ENCODE peak calls at places on chromosomes 1 and 21, in four cellular contexts. V is tibial nerve, N is heart left ventricle, G is A549. B is an unnamed sample. For H3K9me3, the result is how much of the 10 kb centered on the place peaks cover.

GRCh38 chr1:112954059-112954458 is 1.9 kb downstream of the SLC16A1 start:
- DNase-seq in N (no peak), V (no peak), G (no peak), B (no peak)

GRCh38 chr1:174775621-174776020 is 224.1 kb upstream of the CACYBP start:
- DNase-seq in G (no peak), N (no peak), V (no peak), B (no peak)

GRCh38 chr1:172451002-172451443 is 7.2 kb upstream of the PIGC start:
- DNase-seq in G (peak), V (no peak), N (no peak), B (no peak)

GRCh38 chr1:10474613-10475507 is at the start of gene PEX14:
- DNase-seq in N (peak), V (peak), G (peak), B (peak)

GRCh38 chr1:117696567-117696966 is 90.7 kb downstream of the TENT5C start:
- DNase-seq in N (no peak), V (no peak), G (no peak), B (no peak)

GRCh38 chr1:235995511-235995910 is 69.4 kb downstream of the NID1 start:
- DNase-seq in V (no peak), N (no peak), G (no peak), B (no peak)

GRCh38 chr1:204777591-204777990 is 92.1 kb upstream of the LRRN2 start:
- DNase-seq in V (no peak), N (no peak), G (no peak), B (no peak)

GRCh38 chr1:89907669-89908293 is 86.9 kb downstream of the LRRC8D start:
- DNase-seq in N (no peak), G (peak), V (no peak), B (no peak)

GRCh38 chr21:33039542-33039941 is 13.8 kb downstream of the OLIG2 start:
- DNase-seq in N (no peak), G (no peak), V (peak), B (no peak)

GRCh38 chr1:244074559-244075171 is 23.6 kb downstream of the ZBTB18 start:
- DNase-seq in G (no peak), V (no peak), N (no peak), B (no peak)

GRCh38 chr1:116986531-116987255 is 14.9 kb upstream of the CD101 start:
- DNase-seq in N (no peak), V (no peak), G (no peak), B (no peak)

GRCh38 chr1:230268371-230269170 is 157.6 kb downstream of the PGBD5 start:
- DNase-seq in G (peak), V (no peak), N (no peak), B (no peak)

GRCh38 chr1:34176830-34177613 is at the start of gene C1orf94:
- DNase-seq in N (no peak), V (no peak), G (no peak), B (no peak)

GRCh38 chr1:162823231-162823630 is 32.7 kb downstream of the HSD17B7 start:
- DNase-seq in G (no peak), N (no peak), V (no peak), B (no peak)

GRCh38 chr1:168521391-168522000 is 22.3 kb downstream of the XCL2 start:
- DNase-seq in N (no peak), G (no peak), V (no peak), B (no peak)
- H3K4me3 ChIP-seq in N (no peak), G (no peak), V (no peak), B (no peak)

GRCh38 chr1:154404511-154404931 is 622 bp upstream of the IL6R start:
- DNase-seq in N (no peak), G (no peak), V (no peak), B (no peak)
- H3K27ac ChIP-seq in N (peak), G (peak), V (peak), B (no peak)

DNA sequence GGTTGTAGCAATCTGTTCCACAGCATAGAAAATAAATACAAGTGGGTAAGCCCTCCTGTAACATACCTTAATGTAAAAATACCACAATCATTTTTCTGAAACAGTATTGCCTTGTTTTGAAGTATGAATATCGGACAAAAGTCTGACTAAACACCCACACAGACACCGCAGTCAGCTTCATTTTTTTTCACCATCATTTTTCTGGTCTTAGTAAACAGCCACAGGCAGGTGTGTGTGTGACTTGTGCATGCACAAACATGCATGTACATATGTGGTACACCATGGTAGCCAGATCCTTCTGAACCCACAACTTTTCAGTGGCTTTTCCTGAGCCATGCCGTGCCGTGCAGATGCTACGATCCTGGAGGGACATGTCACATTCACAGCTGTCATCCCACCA is 261.7 kb downstream of the PCP4 start:
- DNase-seq in G (no peak), N (no peak), V (no peak), B (no peak)
- H3K9me3 ChIP-seq in G (under half), N (under half), V (under half), B (under half)

GRCh38 chr1:39269349-39269748 is 64.9 kb downstream of the MACF1 start:
- DNase-seq in N (no peak), V (no peak), G (no peak), B (no peak)
- H3K4me3 ChIP-seq in N (peak), V (no peak), G (no peak), B (no peak)

B was measured in iPS DF 6.9.